ENCODE peak calls at places on chromosomes 13 and 19, in five cellular contexts. T is progenitor cell of endocrine pancreas, V is GM12865, W is HCT116, Y is A549. S is an unnamed sample.

GRCh38 chr19:52635786-52636570 is 2.2 kb downstream of the ZNF83 start:
- DNase-seq in V (no peak), W (no peak), Y (no peak), T (no peak), S (no peak)

GRCh38 chr19:54414156-54414555 is 1.1 kb upstream of the TTYH1 start:
- DNase-seq in T (no peak), V (no peak), W (no peak), Y (no peak), S (no peak)

GRCh38 chr19:11148001-11148400 is 7.6 kb downstream of the SPC24 start:
- DNase-seq in V (no peak), W (no peak), T (no peak), Y (no peak), S (no peak)

GRCh38 chr19:8631425-8631819 is 989 bp downstream of the NFILZ start:
- DNase-seq in Y (peak), W (no peak), V (no peak), T (no peak), S (no peak)

GRCh38 chr19:8609210-8610040 is 1.1 kb downstream of the ADAMTS10 start:
- DNase-seq in W (peak), Y (peak), T (peak), V (no peak), S (peak)

GRCh38 chr13:50626031-50626643 is 217.4 kb downstream of the DLEU7 start:
- DNase-seq in T (no peak), V (no peak), W (no peak), Y (no peak), S (no peak)

GRCh38 chr19:38319421-38320258 is at the start of gene KCNK6:
- DNase-seq in T (no peak), Y (peak), W (no peak), V (peak), S (no peak)

GRCh38 chr19:1590641-1591397 is 1.8 kb downstream of the MBD3 start:
- DNase-seq in W (no peak), V (peak), Y (no peak), T (no peak), S (no peak)

GRCh38 chr13:110340812-110341444 is 33.8 kb downstream of the COL4A2 start:
- DNase-seq in W (no peak), V (peak), T (no peak), Y (no peak), S (peak)

GRCh38 chr19:12095111-12095790 is 30.7 kb downstream of the ZNF844 start:
- DNase-seq in W (no peak), T (no peak), V (no peak), Y (no peak), S (no peak)

GRCh38 chr19:35911790-35912189 is 3.7 kb upstream of the TYROBP start:
- DNase-seq in Y (no peak), V (no peak), W (peak), T (no peak), S (no peak)

GRCh38 chr13:106570354-106570822 is 2.5 kb upstream of the ARGLU1 start:
- DNase-seq in W (peak), V (no peak), Y (peak), T (peak), S (peak)

GRCh38 chr13:48476674-48477073 is 56.2 kb downstream of the RCBTB2 start:
- DNase-seq in W (no peak), V (no peak), T (no peak), Y (no peak), S (no peak)

GRCh38 chr13:106503730-106504129 is 31.7 kb downstream of the EFNB2 start:
- DNase-seq in W (no peak), T (no peak), V (no peak), Y (no peak), S (no peak)

GRCh38 chr13:41740479-41740878 is 220.4 kb downstream of the VWA8 start:
- DNase-seq in V (no peak), T (no peak), Y (no peak), W (no peak), S (no peak)

GRCh38 chr13:39803156-39803555 is 147.7 kb downstream of the COG6 start:
- DNase-seq in Y (no peak), T (no peak), V (no peak), W (no peak), S (no peak)

GRCh38 chr19:46546194-46546896 is 50.7 kb upstream of the PNMA8B start:
- DNase-seq in Y (peak), W (no peak), T (no peak), V (no peak), S (no peak)

GRCh38 chr13:48412881-48413351 is at the start of gene LPAR6:
- DNase-seq in T (no peak), W (no peak), V (no peak), Y (no peak), S (no peak)

GRCh38 chr19:12202250-12202649 is 39.4 kb downstream of the ZNF136 start:
- DNase-seq in W (no peak), T (no peak), Y (no peak), V (no peak), S (no peak)

GRCh38 chr13:73722120-73722519 is 412.1 kb downstream of the KLF12 start:
- DNase-seq in T (no peak), Y (no peak), W (peak), V (peak), S (no peak)

GRCh38 chr13:83987394-83987793 is 105.1 kb upstream of the SLITRK1 start:
- DNase-seq in Y (no peak), V (peak), T (no peak), W (no peak), S (no peak)

GRCh38 chr13:51331354-51331861 is 8.1 kb upstream of the SERPINE3 start:
- DNase-seq in T (no peak), W (no peak), V (peak), Y (no peak), S (no peak)

GRCh38 chr19:4328243-4328990 is 10.2 kb downstream of the STAP2 start:
- DNase-seq in W (peak), T (peak), V (peak), Y (no peak), S (peak)

GRCh38 chr19:31448221-31448657 is 99.0 kb upstream of the TSHZ3 start:
- DNase-seq in T (no peak), V (no peak), Y (no peak), W (no peak), S (no peak)

GRCh38 chr19:29418106-29418684 is 107.6 kb upstream of the VSTM2B start:
- DNase-seq in W (no peak), T (no peak), V (no peak), Y (no peak), S (no peak)

GRCh38 chr19:28847468-28847867 is 365.5 kb downstream of the UQCRFS1 start:
- DNase-seq in Y (no peak), V (no peak), T (no peak), W (no peak), S (no peak)

GRCh38 chr19:1742989-1743696 is 10.2 kb upstream of the ONECUT3 start:
- DNase-seq in T (no peak), V (no peak), W (no peak), Y (no peak), S (no peak)

DNA sequence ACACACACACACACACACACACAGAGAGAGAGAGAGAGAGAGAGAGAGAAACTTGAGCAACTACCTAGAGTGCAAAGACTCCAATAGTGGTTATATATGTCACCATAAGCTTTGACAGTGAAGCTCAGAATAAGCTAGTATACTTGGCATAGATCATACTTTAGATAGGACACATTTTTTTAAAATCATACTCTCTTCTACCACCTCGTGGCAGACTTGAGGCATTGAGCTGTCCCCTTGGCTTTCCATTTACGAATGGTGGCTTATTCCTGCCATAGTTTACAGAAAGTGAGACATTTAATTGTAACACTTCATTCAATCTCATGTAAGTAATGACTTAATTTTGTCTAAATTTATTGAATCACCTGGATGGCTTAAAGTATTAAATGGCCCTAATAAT is 108.2 kb downstream of the EDNRB start:
- DNase-seq in W (peak), V (peak), Y (peak), T (no peak), S (no peak)
- TF ChIP-seq CTCF in W (peak), V (peak), Y (no peak), T (peak), S (no peak)

DNA sequence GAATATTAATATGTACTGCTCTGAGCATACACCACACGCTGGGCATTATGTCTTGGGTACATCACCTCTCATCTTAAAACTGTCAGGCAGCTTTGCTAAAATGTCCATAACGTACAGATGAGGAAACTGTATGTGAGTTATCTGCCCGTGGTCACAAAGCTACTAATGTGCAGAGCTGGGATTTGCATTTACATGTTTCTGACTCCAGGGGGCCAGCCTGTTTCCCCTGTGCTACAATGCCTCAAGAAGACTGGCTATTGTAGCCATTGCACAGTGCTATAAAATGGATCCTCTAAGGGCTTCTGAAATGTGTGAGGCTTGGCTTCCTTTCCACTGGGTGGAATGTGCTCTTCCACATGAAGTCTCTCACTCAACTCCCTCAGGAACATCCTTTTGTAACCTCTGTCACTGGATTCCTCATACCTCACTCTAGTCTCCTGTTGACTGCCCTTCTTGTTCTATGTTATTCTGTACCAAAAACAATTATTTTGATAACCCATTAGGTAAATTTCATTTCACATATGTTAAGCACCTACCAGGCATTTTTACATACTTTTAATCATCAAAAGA is 95.6 kb upstream of the HTR2A start:
- DNase-seq in V (peak), Y (no peak), T (no peak), W (peak), S (no peak)
- TF ChIP-seq CTCF in V (peak), Y (no peak), T (peak), W (peak), S (no peak)

DNA sequence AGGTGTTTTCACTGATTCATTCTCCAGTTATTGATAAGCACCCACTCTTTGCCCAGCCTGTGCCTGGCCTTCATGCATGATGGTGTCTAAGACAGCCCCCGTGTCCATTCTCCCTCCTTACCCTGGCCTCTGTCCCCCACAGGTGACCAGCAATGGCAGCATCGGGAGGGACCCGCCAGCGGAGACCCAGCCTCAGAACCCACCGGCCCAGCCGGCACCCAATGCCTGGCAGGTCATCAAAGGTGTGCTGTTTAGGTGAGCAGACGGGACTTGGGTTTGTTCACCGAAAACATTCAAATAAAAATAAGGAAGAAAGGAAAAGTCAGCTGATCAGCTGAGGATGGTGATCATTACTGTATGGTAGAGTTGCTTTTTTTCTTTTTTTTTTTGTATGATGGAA is 6.6 kb downstream of the CLPTM1 start:
- DNase-seq in V (no peak), Y (no peak), T (no peak), W (no peak), S (no peak)
- TF ChIP-seq CTCF in V (no peak), Y (no peak), T (no peak), W (no peak), S (no peak)

GRCh38 chr19:55813906-55814305 is 17.9 kb downstream of the NLRP11 start:
- DNase-seq in V (no peak), Y (no peak), T (no peak), W (no peak), S (no peak)

GRCh38 chr19:55811340-55811739 is 20.5 kb downstream of the NLRP11 start:
- DNase-seq in T (no peak), W (no peak), Y (no peak), V (no peak), S (no peak)

GRCh38 chr19:55812449-55812848 is 19.4 kb downstream of the NLRP11 start:
- DNase-seq in Y (no peak), W (no peak), V (no peak), T (no peak), S (no peak)

DNA sequence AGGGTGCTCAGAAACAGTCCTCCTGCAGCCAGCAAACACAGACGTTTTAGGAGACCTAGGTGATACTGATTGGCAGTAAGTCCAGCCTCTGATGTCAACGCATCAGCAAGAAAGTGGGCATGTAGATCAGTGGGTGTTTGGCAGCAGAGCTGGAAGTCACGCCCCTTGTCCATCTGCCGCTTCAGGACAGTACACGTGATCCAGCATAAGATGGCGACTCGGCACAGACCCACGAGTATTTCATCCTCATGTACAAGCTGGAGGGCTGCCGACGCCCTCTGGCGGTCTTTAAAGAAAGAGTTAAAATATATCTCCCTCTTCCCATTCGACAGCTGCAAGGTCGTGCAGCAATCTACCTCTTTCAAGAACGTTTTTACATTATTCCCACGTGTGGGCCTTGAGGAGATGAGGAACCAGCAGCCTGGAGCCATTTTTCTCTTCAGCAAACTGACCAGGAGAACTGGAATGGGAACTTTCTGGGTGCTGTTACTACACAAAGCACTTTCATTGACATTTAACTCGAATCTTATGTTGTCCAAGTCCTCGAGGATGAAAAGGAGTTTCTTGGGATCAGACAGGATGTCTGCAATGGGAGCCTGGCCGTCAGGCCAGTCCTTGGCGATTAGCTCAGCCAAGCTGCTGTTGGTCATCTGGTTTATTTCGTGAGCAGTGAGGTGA is 22.3 kb downstream of the NLRP11 start:
- DNase-seq in T (no peak), V (peak), W (peak), Y (peak), S (no peak)
- TF ChIP-seq CTCF in T (no peak), V (peak), W (peak), Y (peak), S (no peak)

DNA sequence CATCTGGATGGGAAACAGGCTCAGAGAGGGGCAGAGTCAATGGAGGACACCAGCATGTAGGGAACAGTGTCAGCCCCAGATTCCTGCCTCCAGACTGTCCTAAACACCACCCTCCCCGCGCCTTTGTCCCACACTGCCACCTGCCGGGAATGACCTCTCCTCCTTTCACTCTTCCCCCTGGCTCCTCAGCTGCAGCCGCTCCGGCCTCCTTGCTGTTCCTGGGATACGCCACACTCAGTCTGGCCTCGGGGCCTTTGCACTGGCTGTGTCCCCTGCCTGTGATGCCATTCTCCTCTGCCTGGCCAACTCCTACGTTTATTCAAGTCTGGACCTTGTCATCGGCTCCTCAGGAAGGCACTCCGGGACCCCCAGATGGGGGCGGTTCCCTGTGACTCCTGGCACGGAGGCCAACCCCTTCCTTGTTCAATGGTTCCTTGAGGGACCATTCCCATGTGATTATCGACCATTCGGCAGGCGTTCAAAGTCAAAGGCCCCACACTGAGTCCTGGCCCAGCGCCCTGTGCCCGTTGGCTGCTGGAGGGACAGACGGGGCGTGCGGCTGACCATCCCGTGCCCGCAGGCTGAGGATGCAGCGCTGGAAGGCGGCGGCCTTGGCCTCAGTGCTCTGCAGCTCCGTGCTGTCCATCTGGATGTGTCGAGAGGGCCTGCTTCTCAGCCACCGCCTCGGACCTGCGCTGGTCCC is 15.8 kb downstream of the FUT6 start:
- DNase-seq in W (no peak), T (no peak), V (no peak), Y (peak), S (no peak)
- TF ChIP-seq CTCF in W (peak), T (no peak), V (peak), Y (peak), S (no peak)

GRCh38 chr13:96796234-96796633 is 198.0 kb downstream of the OXGR1 start:
- DNase-seq in Y (no peak), T (no peak), V (no peak), W (no peak), S (no peak)
- TF ChIP-seq CTCF in Y (no peak), T (peak), V (no peak), W (peak), S (no peak)

GRCh38 chr13:33911521-33911920 is 93.6 kb downstream of the RFC3 start:
- DNase-seq in T (no peak), V (no peak), W (no peak), Y (no peak), S (no peak)
- TF ChIP-seq CTCF in T (no peak), V (no peak), W (no peak), Y (no peak), S (no peak)

GRCh38 chr13:44048326-44048725 is 168.6 kb downstream of the LACC1 start:
- DNase-seq in Y (no peak), W (no peak), T (no peak), V (peak), S (no peak)
- TF ChIP-seq CTCF in Y (peak), W (peak), T (no peak), V (peak), S (no peak)

DNA sequence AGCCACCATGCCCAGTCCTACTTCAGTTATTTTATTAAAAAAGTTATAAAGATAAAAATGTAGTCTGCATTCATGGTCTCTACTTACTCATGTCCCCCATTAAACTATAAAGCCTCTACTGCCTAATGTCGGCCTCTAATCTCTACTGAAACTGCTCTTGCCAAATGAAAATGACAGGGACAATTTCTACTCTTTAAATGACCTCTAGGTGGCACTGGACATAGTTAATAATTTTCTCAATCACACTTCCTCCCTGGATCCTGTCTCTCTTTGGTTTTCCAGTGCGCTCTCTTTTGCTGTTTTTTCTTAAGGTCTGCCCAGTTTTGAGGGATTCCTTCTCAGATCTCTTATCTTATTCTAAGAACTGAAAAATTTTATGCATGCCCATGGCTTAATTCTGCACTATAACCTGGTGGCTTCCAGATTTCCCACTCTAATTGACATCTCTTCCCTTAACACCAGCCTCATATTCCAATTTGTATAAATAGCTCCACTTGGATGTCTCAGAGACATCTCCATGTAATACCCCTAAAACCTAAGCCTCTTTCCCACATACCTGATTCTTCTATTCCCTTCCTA is 54.3 kb downstream of the MTMR6 start:
- DNase-seq in Y (peak), T (no peak), V (peak), W (peak), S (no peak)
- TF ChIP-seq CTCF in Y (peak), T (peak), V (peak), W (peak), S (no peak)